ENCODE peak calls at places on chromosomes 2 and 18, in seven cellular contexts. D, Y, J, U, A, F and C are unnamed samples. For H3K4me1, the result is how much of the 10 kb centered on the place peaks cover.

GRCh38 chr2:23484163-23484740 is 99.3 kb downstream of the KLHL29 start:
- DNase-seq in Y (no peak), F (no peak), A (no peak), J (no peak), D (no peak), U (no peak), C (no peak)

GRCh38 chr2:44016282-44016681 is 20.5 kb upstream of the LRPPRC start:
- DNase-seq in F (peak), J (peak), A (peak), D (no peak), Y (no peak), U (peak), C (no peak)

GRCh38 chr2:156321243-156321904 is 11.1 kb downstream of the NR4A2 start:
- DNase-seq in A (peak), F (no peak), J (peak), D (no peak), U (peak), Y (no peak), C (peak)

GRCh38 chr2:171522804-171523338 is 597 bp downstream of the CYBRD1 start:
- DNase-seq in J (peak), Y (no peak), A (peak), U (no peak), F (peak), D (no peak), C (no peak)

GRCh38 chr18:59268127-59268721 is 5.0 kb downstream of the RAX start:
- DNase-seq in F (no peak), Y (no peak), D (no peak), J (no peak), U (no peak), A (peak), C (no peak)

GRCh38 chr18:73688851-73689659 is 458.6 kb downstream of the FBXO15 start:
- DNase-seq in F (no peak), U (peak), J (peak), D (no peak), A (peak), Y (no peak), C (no peak)

GRCh38 chr2:85516649-85517389 is 22.1 kb upstream of the MAT2A start:
- DNase-seq in J (no peak), U (no peak), D (no peak), A (no peak), Y (no peak), F (peak), C (no peak)

GRCh38 chr2:105789745-105790466 is 45.2 kb downstream of the NCK2 start:
- DNase-seq in Y (peak), D (peak), A (no peak), U (no peak), J (no peak), F (peak), C (peak)

GRCh38 chr2:28547906-28548600 is 52.2 kb downstream of the PLB1 start:
- DNase-seq in D (no peak), A (no peak), J (no peak), Y (no peak), F (no peak), U (no peak), C (peak)

GRCh38 chr2:115214050-115214449 is 771.6 kb downstream of the DPP10 start:
- DNase-seq in U (peak), D (no peak), J (no peak), F (no peak), A (no peak), Y (no peak), C (no peak)

GRCh38 chr2:37683241-37683640 is 11.8 kb upstream of the CDC42EP3 start:
- DNase-seq in Y (no peak), A (no peak), D (no peak), F (no peak), J (no peak), U (no peak), C (no peak)

GRCh38 chr2:240219208-240219890 is 78.9 kb upstream of the OTOS start:
- DNase-seq in D (peak), Y (peak), A (no peak), F (no peak), J (no peak), U (no peak), C (no peak)

GRCh38 chr2:237689569-237690131 is 62.3 kb downstream of the LRRFIP1 start:
- DNase-seq in F (peak), A (no peak), Y (no peak), U (no peak), D (peak), J (peak), C (peak)

GRCh38 chr2:30790879-30791278 is 16.4 kb downstream of the CAPN13 start:
- DNase-seq in J (no peak), Y (no peak), D (no peak), U (no peak), A (no peak), F (no peak), C (no peak)

GRCh38 chr2:209473930-209474419 is 50.1 kb downstream of the MAP2 start:
- DNase-seq in Y (no peak), A (no peak), D (no peak), J (no peak), U (peak), F (no peak), C (no peak)

GRCh38 chr2:62197017-62197586 is 1.2 kb downstream of the B3GNT2 start:
- DNase-seq in J (peak), A (peak), D (no peak), Y (no peak), U (no peak), F (peak), C (peak)

GRCh38 chr18:5937795-5938194 is 42.5 kb upstream of the TMEM200C start:
- DNase-seq in F (no peak), A (no peak), D (no peak), J (no peak), U (no peak), Y (no peak), C (no peak)

GRCh38 chr2:19114754-19115231 is 243.6 kb downstream of the OSR1 start:
- DNase-seq in F (no peak), U (no peak), Y (no peak), D (no peak), A (no peak), J (peak), C (no peak)

GRCh38 chr18:56305583-56305982 is 332.8 kb downstream of the TXNL1 start:
- DNase-seq in D (no peak), F (no peak), A (no peak), U (no peak), J (no peak), Y (no peak), C (no peak)

GRCh38 chr2:142951190-142952007 is 73.9 kb downstream of the KYNU start:
- DNase-seq in A (no peak), D (no peak), J (no peak), Y (no peak), U (no peak), F (no peak), C (no peak)

GRCh38 chr2:206164261-206164862 is 4.7 kb downstream of the EEF1B2 start:
- DNase-seq in A (peak), D (no peak), F (peak), Y (peak), J (no peak), U (peak), C (no peak)

GRCh38 chr2:191665286-191665685 is 12.7 kb upstream of the NABP1 start:
- DNase-seq in F (no peak), Y (no peak), D (no peak), A (no peak), J (no peak), U (no peak), C (no peak)

GRCh38 chr18:29164020-29164706 is 987.2 kb upstream of the CDH2 start:
- DNase-seq in Y (no peak), F (no peak), U (peak), A (no peak), J (no peak), D (no peak), C (no peak)

GRCh38 chr2:240462073-240462703 is 26.7 kb downstream of the GPC1 start:
- DNase-seq in J (peak), U (no peak), A (no peak), D (peak), F (peak), Y (peak), C (no peak)

GRCh38 chr2:8638327-8638726 is 43.5 kb upstream of the ID2 start:
- DNase-seq in F (no peak), A (peak), U (no peak), J (no peak), D (no peak), Y (no peak), C (no peak)

GRCh38 chr2:120908314-120908975 is 172.8 kb downstream of the GLI2 start:
- DNase-seq in F (no peak), J (no peak), Y (no peak), D (no peak), A (no peak), U (no peak), C (no peak)

GRCh38 chr18:79571221-79572092 is 108.1 kb upstream of the CTDP1 start:
- DNase-seq in D (no peak), U (no peak), Y (no peak), A (no peak), J (peak), F (peak), C (no peak)

GRCh38 chr2:187985923-187986322 is 305.8 kb upstream of the GULP1 start:
- DNase-seq in J (no peak), F (no peak), Y (no peak), U (no peak), A (no peak), D (no peak), C (no peak)

GRCh38 chr2:96918092-96918753 is 48.3 kb upstream of the SEMA4C start:
- DNase-seq in J (no peak), Y (no peak), A (no peak), D (no peak), U (no peak), F (no peak), C (no peak)

GRCh38 chr2:67888351-67889005 is 174.3 kb downstream of the C1D start:
- DNase-seq in F (no peak), U (no peak), Y (no peak), J (no peak), A (no peak), D (no peak), C (no peak)

GRCh38 chr2:158179660-158180059 is 78.0 kb downstream of the UPP2 start:
- DNase-seq in F (no peak), D (no peak), J (no peak), A (no peak), Y (no peak), U (no peak), C (no peak)

GRCh38 chr2:135874966-135875365 is 1.3 kb downstream of the MCM6 start:
- DNase-seq in F (no peak), U (no peak), J (no peak), D (no peak), Y (no peak), A (no peak), C (no peak)

GRCh38 chr2:229610871-229611270 is 103.5 kb downstream of the DNER start:
- DNase-seq in Y (no peak), J (no peak), U (peak), F (no peak), A (no peak), D (no peak), C (no peak)

GRCh38 chr18:49723648-49724180 is 89.6 kb downstream of the ACAA2 start:
- DNase-seq in F (peak), D (no peak), J (no peak), A (no peak), Y (no peak), U (peak), C (no peak)

GRCh38 chr2:20050712-20051517 is 513 bp downstream of the LAPTM4A start:
- DNase-seq in Y (peak), U (peak), A (peak), F (peak), J (peak), D (peak), C (no peak)

GRCh38 chr18:21187886-21188285 is 54.1 kb upstream of the GREB1L start:
- DNase-seq in A (no peak), Y (no peak), F (no peak), J (no peak), D (no peak), U (no peak), C (no peak)

GRCh38 chr2:180276733-180277132 is 269.6 kb upstream of the CWC22 start:
- DNase-seq in Y (no peak), J (no peak), D (no peak), A (no peak), U (no peak), F (no peak), C (no peak)

GRCh38 chr2:227804970-227805369 is 8.7 kb upstream of the CCL20 start:
- DNase-seq in A (no peak), J (no peak), Y (no peak), U (no peak), F (no peak), D (no peak), C (no peak)

GRCh38 chr2:208648368-208648767 is 241.8 kb downstream of the PTH2R start:
- DNase-seq in Y (no peak), A (no peak), D (no peak), U (peak), J (no peak), F (no peak), C (no peak)

GRCh38 chr2:9287400-9288059 is 80.9 kb downstream of the ASAP2 start:
- DNase-seq in A (no peak), F (no peak), U (peak), Y (no peak), D (no peak), J (no peak), C (no peak)

DNA sequence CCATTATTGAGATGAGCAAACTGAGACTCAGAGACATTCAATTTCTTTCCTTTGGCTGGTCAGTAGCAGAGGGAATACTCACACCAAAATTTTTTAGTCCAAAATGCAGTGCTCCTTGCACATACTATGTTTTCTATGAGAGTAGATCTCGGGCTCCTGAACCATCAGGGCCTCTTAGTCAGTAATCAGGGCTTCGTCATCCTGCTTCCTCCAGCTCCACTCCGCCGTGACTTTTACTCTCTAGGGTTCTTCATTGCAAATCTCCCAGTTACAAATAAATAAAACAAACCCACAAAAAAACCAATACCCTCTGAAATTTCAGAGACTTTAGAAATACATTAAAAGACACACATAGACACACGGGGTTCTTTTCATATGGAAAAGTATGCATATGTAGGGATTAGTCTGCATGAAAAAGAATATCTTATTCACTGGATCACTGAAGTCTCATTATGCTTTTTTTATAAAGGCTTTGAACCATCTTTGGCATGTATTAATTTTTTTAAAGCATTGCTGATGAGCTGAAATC is 234.9 kb downstream of the ICOS start:
- DNase-seq in A (no peak), J (no peak), Y (no peak), U (no peak), D (no peak), F (no peak), C (no peak)
- H3K27ac ChIP-seq in A (no peak), J (no peak), Y (no peak), U (no peak), D (no peak), F (no peak), C (no peak)

GRCh38 chr2:218893349-218894167 is 12.9 kb downstream of the WNT10A start:
- DNase-seq in J (no peak), U (no peak), F (no peak), A (no peak), Y (no peak), D (no peak), C (no peak)
- H3K4me3 ChIP-seq in J (peak), U (no peak), F (no peak), A (peak), Y (no peak), D (peak), C (peak)

GRCh38 chr2:128641421-128642095 is 322.9 kb upstream of the HS6ST1 start:
- DNase-seq in Y (no peak), J (no peak), F (no peak), D (no peak), U (no peak), A (no peak), C (no peak)

GRCh38 chr2:128642801-128643200 is 324.1 kb upstream of the HS6ST1 start:
- DNase-seq in F (no peak), A (no peak), D (no peak), J (no peak), Y (no peak), U (no peak), C (no peak)

GRCh38 chr2:128640847-128641360 is 322.2 kb upstream of the HS6ST1 start:
- DNase-seq in D (no peak), A (no peak), F (no peak), Y (no peak), J (no peak), U (no peak), C (no peak)

GRCh38 chr2:128643221-128644065 is 324.8 kb upstream of the HS6ST1 start:
- DNase-seq in J (no peak), U (no peak), Y (no peak), F (no peak), A (no peak), D (no peak), C (no peak)

GRCh38 chr2:128642316-128642715 is 323.6 kb upstream of the HS6ST1 start:
- DNase-seq in U (no peak), F (no peak), Y (no peak), A (no peak), J (no peak), D (no peak), C (no peak)
- H3K4me1 ChIP-seq in U (under half), F (under half), Y (under half), A (half or more), J (under half), D (under half), C (under half)

GRCh38 chr18:26618130-26618529 is 69.8 kb upstream of the KCTD1 start:
- DNase-seq in A (no peak), Y (no peak), D (no peak), U (no peak), F (no peak), J (no peak), C (no peak)
- H3K27ac ChIP-seq in A (no peak), Y (no peak), D (no peak), U (no peak), F (no peak), J (no peak), C (no peak)